ENCODE peak calls at places on chromosomes 16 and 17, in seven cellular contexts. One of them, this sample, is unnamed.

GRCh38 chr16:14337303-14338191 is 266.4 kb downstream of the MRTFB start:
- DNase-seq in AG04450: no peak
- DNase-seq in RWPE1: no peak
- DNase-seq in heart right ventricle: no peak
- DNase-seq in glutamatergic neuron: no peak
- DNase-seq in testis: peak
- DNase-seq in colonic mucosa: no peak
- DNase-seq in this sample: no peak

GRCh38 chr16:51553314-51553713 is 402.2 kb upstream of the SALL1 start:
- DNase-seq in AG04450: no peak
- DNase-seq in RWPE1: peak
- DNase-seq in heart right ventricle: no peak
- DNase-seq in glutamatergic neuron: no peak
- DNase-seq in testis: no peak
- DNase-seq in colonic mucosa: no peak
- DNase-seq in this sample: no peak

GRCh38 chr17:80111702-80112470 is 10.5 kb downstream of the GAA start:
- DNase-seq in AG04450: no peak
- DNase-seq in RWPE1: no peak
- DNase-seq in heart right ventricle: no peak
- DNase-seq in glutamatergic neuron: no peak
- DNase-seq in testis: peak
- DNase-seq in colonic mucosa: no peak
- DNase-seq in this sample: no peak

GRCh38 chr17:66602659-66603363 is 232.1 kb upstream of the CACNG5 start:
- DNase-seq in AG04450: no peak
- DNase-seq in RWPE1: no peak
- DNase-seq in heart right ventricle: no peak
- DNase-seq in glutamatergic neuron: no peak
- DNase-seq in testis: no peak
- DNase-seq in colonic mucosa: no peak
- DNase-seq in this sample: no peak

GRCh38 chr17:51926448-51926847 is 232.1 kb downstream of the CA10 start:
- DNase-seq in AG04450: no peak
- DNase-seq in RWPE1: no peak
- DNase-seq in heart right ventricle: no peak
- DNase-seq in glutamatergic neuron: no peak
- DNase-seq in testis: peak
- DNase-seq in colonic mucosa: no peak
- DNase-seq in this sample: no peak

GRCh38 chr17:80030730-80031410 is 4.8 kb downstream of the TBC1D16 start:
- DNase-seq in AG04450: no peak
- DNase-seq in RWPE1: no peak
- DNase-seq in heart right ventricle: no peak
- DNase-seq in glutamatergic neuron: no peak
- DNase-seq in testis: no peak
- DNase-seq in colonic mucosa: peak
- DNase-seq in this sample: no peak

GRCh38 chr16:30821891-30822290 is 34.9 kb upstream of the ZNF629 start:
- DNase-seq in AG04450: no peak
- DNase-seq in RWPE1: no peak
- DNase-seq in heart right ventricle: no peak
- DNase-seq in glutamatergic neuron: no peak
- DNase-seq in testis: no peak
- DNase-seq in colonic mucosa: no peak
- DNase-seq in this sample: no peak

GRCh38 chr17:58232707-58233156 is 5.7 kb upstream of the LPO start:
- DNase-seq in AG04450: peak
- DNase-seq in RWPE1: no peak
- DNase-seq in heart right ventricle: no peak
- DNase-seq in glutamatergic neuron: no peak
- DNase-seq in testis: peak
- DNase-seq in colonic mucosa: no peak
- DNase-seq in this sample: no peak

GRCh38 chr16:85484337-85485295 is 128.5 kb upstream of the GSE1 start:
- DNase-seq in AG04450: no peak
- DNase-seq in RWPE1: no peak
- DNase-seq in heart right ventricle: no peak
- DNase-seq in glutamatergic neuron: no peak
- DNase-seq in testis: no peak
- DNase-seq in colonic mucosa: no peak
- DNase-seq in this sample: no peak

GRCh38 chr16:30335598-30336474 is 19.3 kb downstream of the CD2BP2 start:
- DNase-seq in AG04450: no peak
- DNase-seq in RWPE1: no peak
- DNase-seq in heart right ventricle: no peak
- DNase-seq in glutamatergic neuron: no peak
- DNase-seq in testis: peak
- DNase-seq in colonic mucosa: peak
- DNase-seq in this sample: no peak

GRCh38 chr17:48952904-48953303 is 8.3 kb upstream of the SNF8 start:
- DNase-seq in AG04450: no peak
- DNase-seq in RWPE1: no peak
- DNase-seq in heart right ventricle: no peak
- DNase-seq in glutamatergic neuron: no peak
- DNase-seq in testis: no peak
- DNase-seq in colonic mucosa: no peak
- DNase-seq in this sample: no peak

GRCh38 chr17:48951572-48951971 is 6.9 kb upstream of the SNF8 start:
- DNase-seq in AG04450: no peak
- DNase-seq in RWPE1: no peak
- DNase-seq in heart right ventricle: no peak
- DNase-seq in glutamatergic neuron: no peak
- DNase-seq in testis: no peak
- DNase-seq in colonic mucosa: no peak
- DNase-seq in this sample: no peak

DNA sequence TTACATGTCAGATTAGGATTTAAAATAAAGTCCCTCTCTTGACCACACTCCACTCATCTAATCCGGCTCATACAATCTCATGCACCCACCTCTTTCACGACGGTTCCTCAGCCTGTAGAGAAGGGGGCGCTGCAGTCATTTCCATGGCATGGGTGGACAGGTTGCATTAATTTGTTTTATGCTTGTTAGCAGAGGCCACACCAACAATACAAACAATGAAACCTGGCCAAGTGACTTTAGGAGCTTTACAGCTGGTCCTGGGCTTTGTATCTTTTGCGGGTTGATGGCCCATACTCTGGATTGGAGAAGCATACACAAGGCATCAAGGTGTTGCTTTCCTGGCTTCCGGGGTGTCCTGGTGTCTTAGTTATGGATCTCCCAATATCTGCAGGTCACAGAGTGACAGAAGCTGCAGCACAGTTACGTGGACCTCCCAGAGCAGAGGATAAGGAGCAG is 9.7 kb upstream of the SNF8 start:
- DNase-seq in AG04450: no peak
- DNase-seq in RWPE1: no peak
- DNase-seq in heart right ventricle: no peak
- DNase-seq in glutamatergic neuron: peak
- DNase-seq in testis: no peak
- DNase-seq in colonic mucosa: peak
- DNase-seq in this sample: no peak
- TF ChIP-seq CTCF in AG04450: peak
- TF ChIP-seq CTCF in RWPE1: no peak
- TF ChIP-seq CTCF in heart right ventricle: peak
- TF ChIP-seq CTCF in glutamatergic neuron: no peak
- TF ChIP-seq CTCF in testis: no peak
- TF ChIP-seq CTCF in colonic mucosa: no peak
- TF ChIP-seq CTCF in this sample: peak

GRCh38 chr17:74085434-74085833 is 118.0 kb upstream of the RPL38 start:
- DNase-seq in AG04450: no peak
- DNase-seq in RWPE1: no peak
- DNase-seq in heart right ventricle: no peak
- DNase-seq in glutamatergic neuron: no peak
- DNase-seq in testis: no peak
- DNase-seq in colonic mucosa: no peak
- DNase-seq in this sample: no peak
- TF ChIP-seq CTCF in AG04450: no peak
- TF ChIP-seq CTCF in RWPE1: no peak
- TF ChIP-seq CTCF in heart right ventricle: no peak
- TF ChIP-seq CTCF in glutamatergic neuron: peak
- TF ChIP-seq CTCF in testis: no peak
- TF ChIP-seq CTCF in colonic mucosa: no peak
- TF ChIP-seq CTCF in this sample: no peak

DNA sequence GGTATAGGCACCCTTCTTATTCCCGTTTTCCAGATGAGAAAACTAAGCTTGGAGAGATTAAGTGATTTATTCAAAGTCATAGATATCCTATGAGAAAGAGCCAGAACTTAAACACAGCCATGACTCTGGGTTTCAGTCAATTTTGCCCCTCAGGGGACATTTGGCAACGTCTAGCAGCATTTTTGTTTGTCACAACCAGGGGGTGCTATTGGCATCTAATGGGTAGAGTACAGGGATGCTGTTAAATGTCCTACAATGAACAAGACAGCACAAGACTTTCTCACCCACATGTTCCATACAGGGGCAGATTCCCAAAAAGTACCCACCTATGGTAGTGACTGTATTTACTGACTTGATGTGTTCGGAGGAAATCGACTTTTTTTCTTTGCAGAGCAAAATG is 4.8 kb upstream of the SHISA9 start:
- DNase-seq in AG04450: no peak
- DNase-seq in RWPE1: no peak
- DNase-seq in heart right ventricle: no peak
- DNase-seq in glutamatergic neuron: no peak
- DNase-seq in testis: no peak
- DNase-seq in colonic mucosa: no peak
- DNase-seq in this sample: no peak
- TF ChIP-seq CTCF in AG04450: no peak
- TF ChIP-seq CTCF in RWPE1: peak
- TF ChIP-seq CTCF in heart right ventricle: peak
- TF ChIP-seq CTCF in glutamatergic neuron: peak
- TF ChIP-seq CTCF in testis: no peak
- TF ChIP-seq CTCF in colonic mucosa: no peak
- TF ChIP-seq CTCF in this sample: peak

GRCh38 chr17:35981908-35982330 is 622 bp upstream of the CCL16 start:
- DNase-seq in AG04450: no peak
- DNase-seq in RWPE1: no peak
- DNase-seq in heart right ventricle: no peak
- DNase-seq in glutamatergic neuron: no peak
- DNase-seq in testis: no peak
- DNase-seq in colonic mucosa: no peak
- DNase-seq in this sample: no peak
- TF ChIP-seq CTCF in AG04450: no peak
- TF ChIP-seq CTCF in RWPE1: no peak
- TF ChIP-seq CTCF in heart right ventricle: peak
- TF ChIP-seq CTCF in glutamatergic neuron: no peak
- TF ChIP-seq CTCF in testis: no peak
- TF ChIP-seq CTCF in colonic mucosa: no peak
- TF ChIP-seq CTCF in this sample: no peak